ENCODE peak calls at places on chromosomes 7 and 10, in ten cellular contexts. One of them, this sample, is unnamed.

GRCh38 chr10:65416094-65416493 is 1509.7 kb upstream of the LRRTM3 start:
- DNase-seq in adrenal gland: no peak
- DNase-seq in sigmoid colon: no peak
- DNase-seq in H7: no peak
- DNase-seq in right atrium auricular region: no peak
- DNase-seq in neural progenitor cell: no peak
- DNase-seq in bronchial epithelial cell: no peak
- DNase-seq in left lung: no peak
- DNase-seq in RWPE2: no peak
- DNase-seq in hepatocyte: no peak
- DNase-seq in this sample: no peak

GRCh38 chr10:116961305-116962251 is 43.4 kb downstream of the SHTN1 start:
- DNase-seq in right atrium auricular region: no peak
- DNase-seq in neural progenitor cell: no peak
- DNase-seq in H7: peak; percentile 4
- DNase-seq in RWPE2: no peak
- DNase-seq in adrenal gland: no peak
- DNase-seq in sigmoid colon: no peak
- DNase-seq in bronchial epithelial cell: no peak
- DNase-seq in left lung: no peak
- DNase-seq in hepatocyte: no peak
- DNase-seq in this sample: no peak

GRCh38 chr10:82942572-82943091 is 1067.6 kb downstream of the NRG3 start:
- DNase-seq in H7: no peak
- DNase-seq in right atrium auricular region: no peak
- DNase-seq in hepatocyte: no peak
- DNase-seq in bronchial epithelial cell: no peak
- DNase-seq in RWPE2: no peak
- DNase-seq in left lung: no peak
- DNase-seq in adrenal gland: peak; percentile 58
- DNase-seq in neural progenitor cell: no peak
- DNase-seq in sigmoid colon: peak; percentile 62
- DNase-seq in this sample: no peak

GRCh38 chr10:50404021-50404823 is 152.9 kb upstream of the ASAH2 start:
- DNase-seq in neural progenitor cell: no peak
- DNase-seq in left lung: no peak
- DNase-seq in adrenal gland: no peak
- DNase-seq in RWPE2: no peak
- DNase-seq in hepatocyte: no peak
- DNase-seq in sigmoid colon: no peak
- DNase-seq in bronchial epithelial cell: no peak
- DNase-seq in H7: no peak
- DNase-seq in right atrium auricular region: no peak
- DNase-seq in this sample: no peak

GRCh38 chr10:95475003-95475383 is 86.2 kb downstream of the SORBS1 start:
- DNase-seq in hepatocyte: no peak
- DNase-seq in right atrium auricular region: no peak
- DNase-seq in adrenal gland: no peak
- DNase-seq in neural progenitor cell: no peak
- DNase-seq in bronchial epithelial cell: no peak
- DNase-seq in RWPE2: no peak
- DNase-seq in sigmoid colon: no peak
- DNase-seq in left lung: no peak
- DNase-seq in H7: no peak
- DNase-seq in this sample: no peak

GRCh38 chr7:53697913-53698312 is 662.5 kb downstream of the POM121L12 start:
- DNase-seq in bronchial epithelial cell: no peak
- DNase-seq in left lung: no peak
- DNase-seq in sigmoid colon: no peak
- DNase-seq in right atrium auricular region: no peak
- DNase-seq in adrenal gland: no peak
- DNase-seq in RWPE2: no peak
- DNase-seq in hepatocyte: no peak
- DNase-seq in H7: no peak
- DNase-seq in neural progenitor cell: no peak
- DNase-seq in this sample: no peak

GRCh38 chr7:104979167-104979841 is 34.7 kb upstream of the KMT2E start:
- DNase-seq in right atrium auricular region: no peak
- DNase-seq in neural progenitor cell: peak; percentile 55
- DNase-seq in sigmoid colon: no peak
- DNase-seq in adrenal gland: no peak
- DNase-seq in hepatocyte: peak; percentile 60
- DNase-seq in RWPE2: no peak
- DNase-seq in H7: peak; percentile 63
- DNase-seq in bronchial epithelial cell: peak; percentile 56
- DNase-seq in left lung: no peak
- DNase-seq in this sample: no peak

GRCh38 chr10:73209705-73210104 is 37.4 kb downstream of the DNAJC9 start:
- DNase-seq in left lung: no peak
- DNase-seq in RWPE2: no peak
- DNase-seq in sigmoid colon: no peak
- DNase-seq in neural progenitor cell: no peak
- DNase-seq in right atrium auricular region: no peak
- DNase-seq in hepatocyte: no peak
- DNase-seq in H7: no peak
- DNase-seq in adrenal gland: no peak
- DNase-seq in bronchial epithelial cell: peak; percentile 87
- DNase-seq in this sample: no peak

GRCh38 chr10:91467114-91467513 is 57.0 kb downstream of the HECTD2 start:
- DNase-seq in adrenal gland: no peak
- DNase-seq in sigmoid colon: no peak
- DNase-seq in right atrium auricular region: no peak
- DNase-seq in RWPE2: no peak
- DNase-seq in neural progenitor cell: no peak
- DNase-seq in hepatocyte: no peak
- DNase-seq in left lung: no peak
- DNase-seq in bronchial epithelial cell: no peak
- DNase-seq in H7: no peak
- DNase-seq in this sample: no peak
- H3K36me3 ChIP-seq in adrenal gland: no peaks in the 10 kb centered on the region
- H3K36me3 ChIP-seq in sigmoid colon: peaks cover 17% of the 10 kb centered on the region
- H3K36me3 ChIP-seq in right atrium auricular region: peaks cover 22% of the 10 kb centered on the region
- H3K36me3 ChIP-seq in RWPE2: peaks cover 13% of the 10 kb centered on the region
- H3K36me3 ChIP-seq in neural progenitor cell: peaks cover 29% of the 10 kb centered on the region
- H3K36me3 ChIP-seq in hepatocyte: no peaks in the 10 kb centered on the region
- H3K36me3 ChIP-seq in left lung: no peaks in the 10 kb centered on the region
- H3K36me3 ChIP-seq in bronchial epithelial cell: no peaks in the 10 kb centered on the region
- H3K36me3 ChIP-seq in H7: no peaks in the 10 kb centered on the region
- H3K36me3 ChIP-seq in this sample: no peaks in the 10 kb centered on the region

GRCh38 chr7:111865430-111865829 is 303.1 kb upstream of the IMMP2L start:
- DNase-seq in H7: no peak
- DNase-seq in hepatocyte: no peak
- DNase-seq in sigmoid colon: no peak
- DNase-seq in neural progenitor cell: no peak
- DNase-seq in RWPE2: no peak
- DNase-seq in bronchial epithelial cell: no peak
- DNase-seq in adrenal gland: no peak
- DNase-seq in right atrium auricular region: no peak
- DNase-seq in left lung: no peak
- DNase-seq in this sample: no peak
- H3K36me3 ChIP-seq in H7: no peaks in the 10 kb centered on the region
- H3K36me3 ChIP-seq in hepatocyte: no peaks in the 10 kb centered on the region
- H3K36me3 ChIP-seq in sigmoid colon: no peaks in the 10 kb centered on the region
- H3K36me3 ChIP-seq in neural progenitor cell: no peaks in the 10 kb centered on the region
- H3K36me3 ChIP-seq in RWPE2: peaks cover 32% of the 10 kb centered on the region
- H3K36me3 ChIP-seq in bronchial epithelial cell: no peaks in the 10 kb centered on the region
- H3K36me3 ChIP-seq in adrenal gland: peaks cover 11% of the 10 kb centered on the region
- H3K36me3 ChIP-seq in right atrium auricular region: peaks cover 2% of the 10 kb centered on the region
- H3K36me3 ChIP-seq in left lung: no peaks in the 10 kb centered on the region
- H3K36me3 ChIP-seq in this sample: no peaks in the 10 kb centered on the region

GRCh38 chr10:119832956-119833355 is 39.7 kb downstream of the MCMBP start:
- DNase-seq in H7: no peak
- DNase-seq in bronchial epithelial cell: no peak
- DNase-seq in hepatocyte: no peak
- DNase-seq in neural progenitor cell: no peak
- DNase-seq in RWPE2: no peak
- DNase-seq in adrenal gland: no peak
- DNase-seq in left lung: no peak
- DNase-seq in sigmoid colon: no peak
- DNase-seq in right atrium auricular region: no peak
- DNase-seq in this sample: no peak
- H3K36me3 ChIP-seq in H7: peaks cover 21% of the 10 kb centered on the region
- H3K36me3 ChIP-seq in bronchial epithelial cell: peaks cover 19% of the 10 kb centered on the region
- H3K36me3 ChIP-seq in hepatocyte: no peaks in the 10 kb centered on the region
- H3K36me3 ChIP-seq in neural progenitor cell: peaks cover 20% of the 10 kb centered on the region
- H3K36me3 ChIP-seq in RWPE2: peaks cover 98% of the 10 kb centered on the region
- H3K36me3 ChIP-seq in adrenal gland: peaks cover 60% of the 10 kb centered on the region
- H3K36me3 ChIP-seq in left lung: peaks cover 6% of the 10 kb centered on the region
- H3K36me3 ChIP-seq in sigmoid colon: peaks cover 27% of the 10 kb centered on the region
- H3K36me3 ChIP-seq in right atrium auricular region: peaks cover 99% of the 10 kb centered on the region
- H3K36me3 ChIP-seq in this sample: peaks cover 72% of the 10 kb centered on the region

DNA sequence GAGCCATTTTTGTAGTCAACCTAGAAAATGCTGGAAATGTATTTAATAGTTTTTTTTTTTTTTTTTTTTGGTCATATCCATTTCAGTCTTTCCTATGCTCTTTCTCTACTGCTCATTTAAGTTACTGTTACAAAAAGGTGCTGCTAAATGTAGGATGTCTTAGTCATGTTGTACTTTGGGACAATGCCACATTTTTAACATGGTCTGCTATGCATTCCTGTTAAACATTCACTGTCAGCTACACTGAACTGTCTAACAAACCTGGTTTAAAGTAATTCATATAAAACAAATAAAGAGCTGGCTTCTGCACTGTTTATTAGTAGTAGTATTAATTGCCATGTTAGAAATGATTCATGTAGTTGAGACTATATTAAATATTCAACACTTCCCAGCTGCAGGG is 108.6 kb downstream of the NSUN6 start:
- DNase-seq in sigmoid colon: no peak
- DNase-seq in H7: no peak
- DNase-seq in bronchial epithelial cell: no peak
- DNase-seq in right atrium auricular region: no peak
- DNase-seq in hepatocyte: no peak
- DNase-seq in left lung: no peak
- DNase-seq in RWPE2: no peak
- DNase-seq in neural progenitor cell: no peak
- DNase-seq in adrenal gland: no peak
- DNase-seq in this sample: no peak
- H3K36me3 ChIP-seq in sigmoid colon: peaks cover 26% of the 10 kb centered on the region
- H3K36me3 ChIP-seq in H7: peaks cover 2% of the 10 kb centered on the region
- H3K36me3 ChIP-seq in bronchial epithelial cell: no peaks in the 10 kb centered on the region
- H3K36me3 ChIP-seq in right atrium auricular region: peaks cover 31% of the 10 kb centered on the region
- H3K36me3 ChIP-seq in hepatocyte: no peaks in the 10 kb centered on the region
- H3K36me3 ChIP-seq in left lung: no peaks in the 10 kb centered on the region
- H3K36me3 ChIP-seq in RWPE2: peaks cover 27% of the 10 kb centered on the region
- H3K36me3 ChIP-seq in neural progenitor cell: no peaks in the 10 kb centered on the region
- H3K36me3 ChIP-seq in adrenal gland: no peaks in the 10 kb centered on the region
- H3K36me3 ChIP-seq in this sample: no peaks in the 10 kb centered on the region

DNA sequence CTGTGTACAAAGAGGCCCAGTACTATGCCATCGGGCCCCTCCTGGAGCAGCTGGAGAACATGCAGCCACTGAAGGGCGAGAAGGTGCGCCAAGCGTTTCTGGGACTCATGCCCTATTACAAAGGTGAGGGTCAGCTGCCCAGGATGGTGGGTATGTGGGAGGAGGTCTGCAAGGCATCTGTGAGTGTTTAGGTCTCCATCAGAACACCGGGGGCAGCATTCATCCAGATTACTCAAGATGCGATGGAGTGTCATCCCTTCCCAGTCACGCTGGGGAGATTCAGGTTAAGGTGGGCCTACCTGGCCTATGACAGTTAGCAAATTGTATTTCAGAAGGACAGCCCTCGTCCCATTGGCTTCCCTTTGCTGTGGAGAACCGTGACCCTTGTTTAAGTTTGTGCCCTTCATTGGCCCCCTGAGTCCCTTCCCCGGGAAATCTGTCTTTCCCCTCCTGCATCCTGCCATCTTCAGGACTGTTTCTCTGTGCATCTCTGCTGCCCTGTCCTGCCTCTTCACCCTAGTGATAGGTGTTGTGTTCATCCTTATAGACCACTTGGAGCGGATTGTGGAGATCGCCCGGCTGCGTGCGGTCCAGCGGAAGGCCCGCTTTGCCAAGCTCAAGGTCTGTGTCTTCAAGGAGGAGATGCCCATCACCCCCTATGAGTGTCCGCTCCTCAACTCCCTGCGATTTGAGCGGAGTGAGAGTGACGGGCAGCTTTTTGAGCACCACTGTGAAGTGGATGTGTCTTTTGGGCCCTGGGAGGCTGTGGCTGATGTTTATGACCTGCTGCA is 9.8 kb downstream of the KCTD7 start:
- DNase-seq in adrenal gland: no peak
- DNase-seq in bronchial epithelial cell: no peak
- DNase-seq in left lung: no peak
- DNase-seq in hepatocyte: no peak
- DNase-seq in right atrium auricular region: no peak
- DNase-seq in sigmoid colon: no peak
- DNase-seq in neural progenitor cell: no peak
- DNase-seq in RWPE2: no peak
- DNase-seq in H7: peak; percentile 62
- DNase-seq in this sample: no peak
- H3K36me3 ChIP-seq in adrenal gland: peaks cover 53% of the 10 kb centered on the region
- H3K36me3 ChIP-seq in bronchial epithelial cell: peaks cover 11% of the 10 kb centered on the region
- H3K36me3 ChIP-seq in left lung: no peaks in the 10 kb centered on the region
- H3K36me3 ChIP-seq in hepatocyte: no peaks in the 10 kb centered on the region
- H3K36me3 ChIP-seq in right atrium auricular region: peaks cover 65% of the 10 kb centered on the region
- H3K36me3 ChIP-seq in sigmoid colon: peaks cover 35% of the 10 kb centered on the region
- H3K36me3 ChIP-seq in neural progenitor cell: no peaks in the 10 kb centered on the region
- H3K36me3 ChIP-seq in RWPE2: peaks cover 31% of the 10 kb centered on the region
- H3K36me3 ChIP-seq in H7: peaks cover 34% of the 10 kb centered on the region
- H3K36me3 ChIP-seq in this sample: peaks cover 43% of the 10 kb centered on the region